ENCODE peak calls at places on chromosomes 13 and 19, in seven cellular contexts. P is NB4, D is uterus, Y is H1, G is IMR-90, A is vagina, O is ovary. Z is an unnamed sample.

GRCh38 chr13:106295971-106296370 is 239.5 kb downstream of the EFNB2 start:
- DNase-seq in P (peak; percentile 19), D (no peak), Y (no peak), G (no peak), A (no peak), O (no peak), Z (no peak)

GRCh38 chr13:24081388-24081787 is 79.1 kb upstream of the SPATA13 start:
- DNase-seq in P (peak; percentile 37), D (no peak), Y (no peak), G (peak; percentile 58), A (no peak), O (peak; percentile 66), Z (no peak)

GRCh38 chr13:52070929-52071523 is 46.5 kb downstream of the UTP14C start:
- DNase-seq in P (peak; percentile 58), D (no peak), Y (no peak), G (peak; percentile 32), A (no peak), O (no peak), Z (no peak)

GRCh38 chr19:48970923-48971395 is 5.8 kb downstream of the FTL start:
- DNase-seq in P (peak; percentile 86), D (peak; percentile 83), Y (peak; percentile 96), G (peak; percentile 77), A (no peak), O (peak; percentile 90), Z (no peak)

GRCh38 chr19:3556423-3556977 is 886 bp downstream of the MFSD12 start:
- DNase-seq in P (no peak), D (no peak), Y (peak; percentile 59), G (no peak), A (no peak), O (no peak), Z (no peak)

GRCh38 chr13:41222259-41222852 is 28.0 kb upstream of the KBTBD7 start:
- DNase-seq in P (peak; percentile 66), D (peak; percentile 23), Y (peak; percentile 62), G (peak; percentile 40), A (no peak), O (no peak), Z (no peak)

GRCh38 chr13:46983881-46984280 is 87.0 kb upstream of the HTR2A start:
- DNase-seq in P (peak; percentile 43), D (no peak), Y (no peak), G (peak; percentile 76), A (no peak), O (no peak), Z (no peak)

GRCh38 chr19:3450796-3451411 is 29.4 kb downstream of the SMIM24 start:
- DNase-seq in P (peak; percentile 44), D (peak; percentile 88), Y (no peak), G (peak; percentile 100), A (peak; percentile 97), O (no peak), Z (peak; percentile 84)

GRCh38 chr13:81686877-81687276 is 1346.0 kb upstream of the SPRY2 start:
- DNase-seq in P (no peak), D (no peak), Y (no peak), G (no peak), A (no peak), O (no peak), Z (no peak)

DNA sequence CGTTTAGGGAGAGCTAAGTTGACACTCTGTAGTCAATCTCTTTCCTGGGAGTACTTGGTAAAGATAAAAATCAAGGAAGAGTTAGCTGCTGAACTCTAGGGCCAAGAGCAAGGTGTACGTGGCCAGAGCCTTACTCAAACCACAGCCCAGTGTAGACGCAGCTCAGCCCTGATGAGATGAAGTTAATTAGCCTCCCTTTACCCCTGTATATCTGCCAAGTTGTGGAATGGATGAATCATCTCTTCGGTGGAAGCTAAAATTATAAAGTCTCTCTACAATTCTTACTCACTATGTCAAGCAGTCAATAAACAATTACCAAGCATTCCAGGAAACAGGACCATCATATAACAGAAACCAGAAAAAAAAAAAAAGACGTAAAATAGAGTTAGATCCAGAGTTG is 146.9 kb upstream of the UFM1 start:
- DNase-seq in P (no peak), D (no peak), Y (no peak), G (peak; percentile 2), A (no peak), O (no peak), Z (no peak)
- TF ChIP-seq POLR2A in P (no peak), D (no peak), Y (no peak), G (no peak), A (no peak), O (no peak), Z (no peak)

GRCh38 chr19:17202249-17202648 is 12.9 kb upstream of the USE1 start:
- DNase-seq in P (no peak), D (no peak), Y (no peak), G (no peak), A (no peak), O (no peak), Z (no peak)
- TF ChIP-seq POLR2A in P (no peak), D (no peak), Y (no peak), G (no peak), A (no peak), O (no peak), Z (no peak)

DNA sequence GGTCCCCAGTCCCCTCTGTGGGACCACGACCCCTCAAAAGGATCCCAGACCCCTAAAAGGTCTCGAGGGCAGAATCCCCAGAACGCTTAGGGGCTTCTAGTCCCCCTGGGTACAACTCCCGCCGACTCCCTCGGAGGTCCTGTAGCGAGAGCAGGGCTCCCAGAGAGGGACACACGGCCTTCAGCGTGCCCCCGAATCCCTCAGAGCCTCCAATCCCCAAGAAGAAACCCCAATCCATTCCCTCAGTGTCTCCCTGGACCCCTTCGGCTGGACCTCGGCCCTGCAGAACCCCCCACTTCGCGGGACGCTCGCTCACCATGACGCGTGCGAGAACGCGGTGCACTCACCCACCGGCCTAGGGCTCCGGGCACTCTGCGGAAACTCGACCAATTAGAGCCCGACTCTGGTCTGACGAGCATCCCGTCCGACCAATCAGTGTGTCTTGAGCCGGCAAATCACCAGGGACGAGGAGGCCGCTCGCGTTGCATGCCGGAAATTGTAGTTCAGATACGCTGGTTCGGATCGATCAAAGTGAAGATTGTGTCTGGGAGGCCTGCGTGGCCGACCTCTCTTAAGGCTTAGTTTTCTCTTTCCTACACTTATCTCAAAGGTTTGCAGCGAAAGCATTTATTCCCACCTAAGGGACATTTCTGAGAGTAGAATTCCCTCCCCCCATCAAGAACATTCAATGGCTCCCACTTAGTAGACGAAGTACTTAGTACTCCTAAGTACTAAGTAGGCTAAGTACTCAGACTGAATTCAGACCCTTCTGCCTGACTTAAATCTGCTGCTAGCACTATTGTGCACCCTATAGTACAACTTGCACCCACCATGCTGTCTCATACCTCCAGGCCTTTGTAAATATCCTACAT is at the start of gene TMEM161A:
- DNase-seq in P (peak; percentile 98), D (peak; percentile 98), Y (peak; percentile 98), G (peak; percentile 99), A (peak; percentile 98), O (peak; percentile 98), Z (peak; percentile 100)
- TF ChIP-seq POLR2A in P (peak; percentile 83), D (peak; percentile 63), Y (peak; percentile 54), G (peak; percentile 57), A (peak; percentile 48), O (peak; percentile 48), Z (peak; percentile 69)

GRCh38 chr13:48864100-48864499 is 111.6 kb upstream of the FNDC3A start:
- DNase-seq in P (no peak), D (no peak), Y (no peak), G (no peak), A (no peak), O (no peak), Z (no peak)
- TF ChIP-seq POLR2A in P (no peak), D (no peak), Y (no peak), G (no peak), A (no peak), O (no peak), Z (no peak)

GRCh38 chr13:85445534-85445933 is 353.7 kb downstream of the SLITRK6 start:
- DNase-seq in P (no peak), D (no peak), Y (no peak), G (no peak), A (no peak), O (no peak), Z (no peak)
- TF ChIP-seq POLR2A in P (no peak), D (no peak), Y (no peak), G (no peak), A (no peak), O (no peak), Z (no peak)

DNA sequence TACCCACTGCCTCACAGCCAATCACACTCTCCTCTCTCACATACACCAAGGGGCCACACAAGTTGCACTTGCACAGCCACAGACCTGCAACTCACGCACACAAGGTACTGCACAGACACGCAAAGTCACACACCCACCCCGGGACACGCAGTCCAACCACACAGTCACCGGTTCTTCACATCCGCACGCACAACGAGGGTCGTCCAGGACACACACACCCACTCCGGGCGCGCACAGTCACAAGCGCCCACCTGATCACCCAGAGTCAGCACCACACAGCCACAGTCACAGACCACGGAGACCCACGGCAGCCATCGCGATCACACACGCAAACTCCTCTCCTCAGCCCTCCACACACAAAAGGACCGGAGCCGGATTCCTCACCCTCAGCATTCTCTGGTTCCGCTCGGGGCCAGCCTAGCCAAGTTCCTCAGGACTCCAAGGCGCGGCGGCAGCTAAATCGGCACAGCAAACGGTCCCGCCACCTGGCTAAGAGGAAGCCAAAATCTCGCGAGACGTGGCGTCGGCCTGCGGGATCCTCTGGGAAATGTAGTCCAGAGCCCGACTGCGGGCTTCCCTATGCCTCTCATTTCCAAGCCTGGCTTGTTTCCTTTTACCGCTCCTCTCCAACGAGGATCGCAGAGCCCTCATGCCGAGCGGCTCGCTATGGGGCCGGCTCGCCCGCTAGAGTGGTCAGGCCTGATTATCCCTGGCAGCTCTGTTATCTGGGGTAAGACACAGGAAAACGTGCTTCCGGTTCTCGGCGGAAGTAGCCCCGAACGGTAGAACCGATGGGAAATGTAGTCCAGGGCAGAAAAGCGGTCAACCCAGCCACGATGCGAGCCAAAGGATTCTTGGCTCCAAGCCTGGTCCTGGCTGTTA is at the start of gene ZNF850:
- DNase-seq in P (peak; percentile 91), D (peak; percentile 92), Y (peak; percentile 95), G (peak; percentile 92), A (peak; percentile 91), O (peak; percentile 98), Z (peak; percentile 92)
- TF ChIP-seq POLR2A in P (peak; percentile 46), D (no peak), Y (peak; percentile 66), G (no peak), A (no peak), O (no peak), Z (peak; percentile 67)

DNA sequence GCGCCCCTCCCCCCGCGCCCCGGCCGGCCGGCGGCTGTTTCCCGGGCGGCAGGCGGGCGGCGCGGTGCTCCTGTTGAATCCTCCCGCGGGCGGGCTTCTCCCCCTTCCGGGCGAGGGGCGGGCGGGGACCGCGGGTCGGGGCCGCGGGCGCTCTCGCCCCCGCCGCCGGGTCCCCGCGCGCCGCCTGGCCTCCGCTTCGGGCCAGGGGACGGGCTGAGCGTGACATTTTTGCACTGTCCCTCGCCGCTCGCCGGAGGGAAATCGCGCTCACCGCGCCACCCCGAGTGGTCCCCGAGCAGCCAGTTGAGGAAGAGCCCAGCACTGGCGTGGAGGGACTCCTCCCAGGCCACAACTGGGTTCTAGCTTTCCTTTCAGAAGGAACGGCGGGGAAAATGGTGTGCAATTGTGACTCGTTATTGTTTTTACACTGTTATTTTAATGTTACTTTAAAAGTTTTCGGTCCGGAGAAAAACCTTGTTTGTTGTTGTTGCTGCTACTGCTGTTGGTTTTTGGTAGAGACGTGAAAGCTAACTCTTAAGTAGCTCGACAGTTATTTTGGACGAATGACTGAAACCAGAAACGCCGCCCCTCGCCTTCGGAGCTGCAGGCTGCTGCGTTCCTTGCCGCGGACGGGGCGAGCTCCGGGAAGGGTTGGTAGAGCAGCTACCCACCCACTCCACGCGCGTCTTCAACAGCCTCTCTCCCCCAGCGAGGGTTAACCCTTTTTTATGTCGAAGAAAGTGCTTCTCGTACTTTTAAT is 942 bp downstream of the PDS5B start:
- DNase-seq in P (peak; percentile 79), D (peak; percentile 68), Y (peak; percentile 71), G (peak; percentile 62), A (no peak), O (peak; percentile 84), Z (peak; percentile 27)
- TF ChIP-seq POLR2A in P (no peak), D (no peak), Y (no peak), G (peak; percentile 22), A (no peak), O (no peak), Z (no peak)

GRCh38 chr19:38975214-38975860 is at the start of gene FBXO17:
- DNase-seq in P (no peak), D (peak; percentile 75), Y (peak; percentile 84), G (peak; percentile 63), A (no peak), O (peak; percentile 68), Z (peak; percentile 77)
- TF ChIP-seq POLR2A in P (no peak), D (no peak), Y (no peak), G (no peak), A (no peak), O (no peak), Z (peak; percentile 28)